ENCODE peak calls at places on chromosomes 7 and 10, in four cellular contexts. O is dorsolateral prefrontal cortex, Z is heart right ventricle, X is kidney. B is an unnamed sample.

GRCh38 chr10:129470103-129470851 is 3.2 kb downstream of the MGMT start:
- DNase-seq in O (no peak), Z (no peak), X (no peak), B (no peak)

GRCh38 chr7:46468753-46469356 is 547.8 kb upstream of the IGFBP3 start:
- DNase-seq in O (no peak), Z (no peak), X (no peak), B (no peak)

GRCh38 chr10:101655581-101655980 is 39.4 kb downstream of the FBXW4 start:
- DNase-seq in O (no peak), Z (no peak), X (no peak), B (peak)

GRCh38 chr7:93211228-93211818 is 14.9 kb downstream of the HEPACAM2 start:
- DNase-seq in O (no peak), Z (no peak), X (no peak), B (no peak)

GRCh38 chr10:7475046-7475860 is 64.4 kb upstream of the SFMBT2 start:
- DNase-seq in O (no peak), Z (peak), X (peak), B (peak)

GRCh38 chr7:18541189-18541870 is 45.8 kb downstream of the HDAC9 start:
- DNase-seq in O (no peak), Z (peak), X (peak), B (peak)

GRCh38 chr10:132808568-132809236 is 22.8 kb upstream of the NKX6-2 start:
- DNase-seq in O (no peak), Z (no peak), X (no peak), B (peak)

GRCh38 chr10:101013365-101013825 is 13.8 kb downstream of the LZTS2 start:
- DNase-seq in O (no peak), Z (no peak), X (no peak), B (no peak)

GRCh38 chr10:119401671-119402395 is 140.7 kb downstream of the RGS10 start:
- DNase-seq in O (no peak), Z (peak), X (no peak), B (peak)

GRCh38 chr10:102597131-102597891 is 47.0 kb upstream of the TRIM8 start:
- DNase-seq in O (no peak), Z (peak), X (no peak), B (peak)

GRCh38 chr7:2825595-2826227 is 18.4 kb downstream of the GNA12 start:
- DNase-seq in O (no peak), Z (no peak), X (no peak), B (no peak)

GRCh38 chr10:1403508-1404230 is 333.7 kb downstream of the ADARB2 start:
- DNase-seq in O (no peak), Z (no peak), X (no peak), B (no peak)

GRCh38 chr10:127424594-127425264 is 124.4 kb upstream of the NPS start:
- DNase-seq in O (no peak), Z (no peak), X (no peak), B (peak)

GRCh38 chr7:128053023-128053422 is 21.8 kb upstream of the LRRC4 start:
- DNase-seq in O (no peak), Z (no peak), X (no peak), B (no peak)

GRCh38 chr7:17474724-17475344 is 176.4 kb downstream of the AHR start:
- DNase-seq in O (no peak), Z (no peak), X (no peak), B (no peak)

GRCh38 chr10:93820434-93820833 is 62.7 kb downstream of the LGI1 start:
- DNase-seq in O (no peak), Z (no peak), X (no peak), B (no peak)

GRCh38 chr10:6957851-6958250 is 377.8 kb upstream of the PRKCQ start:
- DNase-seq in O (no peak), Z (no peak), X (no peak), B (no peak)

GRCh38 chr10:97999066-97999908 is 31.1 kb downstream of the CRTAC1 start:
- DNase-seq in O (no peak), Z (no peak), X (no peak), B (no peak)

GRCh38 chr7:75905785-75906604 is 9.0 kb upstream of the POR start:
- DNase-seq in O (peak), Z (peak), X (peak), B (peak)

GRCh38 chr7:121431996-121432395 is 35.9 kb upstream of the FAM3C start:
- DNase-seq in O (no peak), Z (no peak), X (no peak), B (no peak)

GRCh38 chr10:86744067-86744725 is 12.2 kb upstream of the BMPR1A start:
- DNase-seq in O (no peak), Z (no peak), X (no peak), B (no peak)
- TF ChIP-seq CTCF in O (no peak), Z (no peak), X (no peak), B (no peak)

DNA sequence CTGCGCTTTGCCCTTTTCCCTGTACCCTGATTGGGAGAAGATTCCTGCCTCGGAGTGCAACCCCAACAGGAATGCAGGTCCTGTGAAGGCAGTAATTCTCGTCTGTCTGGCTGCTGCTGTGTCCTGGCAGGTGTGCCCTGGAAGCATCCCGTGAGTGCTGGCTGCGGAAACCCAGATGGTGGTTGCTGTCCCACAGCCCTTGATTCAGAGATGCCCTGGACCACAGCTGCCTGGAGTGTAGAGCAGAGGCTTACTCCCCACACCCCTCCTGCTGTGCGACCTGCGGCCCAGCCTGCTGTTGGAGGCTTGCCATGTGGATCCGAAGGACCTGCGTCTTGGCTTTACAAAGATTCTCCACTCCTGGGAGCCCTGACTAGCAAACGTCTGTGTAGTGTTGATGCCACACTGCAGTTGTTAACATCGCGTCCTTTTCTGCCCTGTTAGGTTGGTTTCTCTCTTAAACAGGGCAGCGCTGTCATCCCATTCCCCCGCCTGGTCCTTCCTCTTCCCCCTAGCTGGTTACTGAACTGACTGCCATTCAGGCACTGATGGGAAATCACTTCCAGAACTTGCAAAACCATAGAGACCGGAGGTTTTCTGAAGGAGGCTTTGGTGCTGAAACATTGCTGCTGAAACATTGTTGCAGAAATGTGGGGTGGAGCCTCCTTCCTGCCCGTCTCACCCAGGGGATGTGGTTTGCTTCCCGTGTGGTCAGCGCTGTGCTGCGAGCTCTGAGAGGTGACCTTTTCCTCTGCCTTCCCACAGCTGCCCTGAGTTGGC is 53.3 kb downstream of the DNAJB6 start:
- DNase-seq in O (no peak), Z (no peak), X (no peak), B (no peak)
- TF ChIP-seq CTCF in O (no peak), Z (no peak), X (no peak), B (no peak)

GRCh38 chr10:94989192-94989591 is 50.7 kb downstream of the CYP2C9 start:
- DNase-seq in O (no peak), Z (no peak), X (no peak), B (no peak)
- TF ChIP-seq CTCF in O (no peak), Z (no peak), X (no peak), B (no peak)

GRCh38 chr10:103712898-103713498 is 142.4 kb downstream of the SH3PXD2A start:
- DNase-seq in O (peak), Z (peak), X (peak), B (peak)

GRCh38 chr10:103712146-103712545 is 143.2 kb downstream of the SH3PXD2A start:
- DNase-seq in O (no peak), Z (no peak), X (peak), B (peak)

GRCh38 chr10:103710490-103710889 is 144.9 kb downstream of the SH3PXD2A start:
- DNase-seq in O (no peak), Z (no peak), X (no peak), B (no peak)

GRCh38 chr10:103709341-103709920 is 145.9 kb downstream of the SH3PXD2A start:
- DNase-seq in O (peak), Z (no peak), X (no peak), B (no peak)

GRCh38 chr10:103711351-103711994 is 143.9 kb downstream of the SH3PXD2A start:
- DNase-seq in O (no peak), Z (no peak), X (no peak), B (peak)
- TF ChIP-seq CTCF in O (peak), Z (no peak), X (no peak), B (no peak)

B was measured in psoas muscle.